ENCODE peak calls at places on chromosome X, in ten cellular contexts. One of them, this sample, is unnamed.
A peak's percentile ranks its signal among the peaks of the same experiment; 100 is the strongest.

GRCh38 chrX:73448379-73448778 is 1.5 kb downstream of the CDX4 start:
- DNase-seq in IMR-90: no peak
- DNase-seq in right lobe of liver: no peak
- DNase-seq in breast epithelium: no peak
- DNase-seq in Peyer's patch: no peak
- DNase-seq in H54: no peak
- DNase-seq in body of pancreas: no peak
- DNase-seq in A549: no peak
- DNase-seq in ovary: no peak
- DNase-seq in stomach: no peak
- DNase-seq in this sample: no peak

GRCh38 chrX:34562006-34562405 is 95.1 kb downstream of the TMEM47 start:
- DNase-seq in Peyer's patch: no peak
- DNase-seq in H54: no peak
- DNase-seq in breast epithelium: no peak
- DNase-seq in right lobe of liver: no peak
- DNase-seq in IMR-90: no peak
- DNase-seq in body of pancreas: no peak
- DNase-seq in ovary: no peak
- DNase-seq in stomach: no peak
- DNase-seq in A549: no peak
- DNase-seq in this sample: no peak

GRCh38 chrX:33415454-33415853 is 204.1 kb upstream of the DMD start:
- DNase-seq in right lobe of liver: no peak
- DNase-seq in body of pancreas: no peak
- DNase-seq in H54: no peak
- DNase-seq in stomach: no peak
- DNase-seq in Peyer's patch: no peak
- DNase-seq in A549: no peak
- DNase-seq in IMR-90: no peak
- DNase-seq in breast epithelium: no peak
- DNase-seq in ovary: no peak
- DNase-seq in this sample: no peak

GRCh38 chrX:78545233-78545632 is 113.9 kb downstream of the RTL3 start:
- DNase-seq in IMR-90: no peak
- DNase-seq in body of pancreas: peak; percentile 15
- DNase-seq in right lobe of liver: no peak
- DNase-seq in Peyer's patch: no peak
- DNase-seq in breast epithelium: no peak
- DNase-seq in H54: no peak
- DNase-seq in A549: no peak
- DNase-seq in stomach: no peak
- DNase-seq in ovary: no peak
- DNase-seq in this sample: no peak

GRCh38 chrX:94178145-94178790 is 504.3 kb downstream of the FAM133A start:
- DNase-seq in body of pancreas: no peak
- DNase-seq in right lobe of liver: no peak
- DNase-seq in H54: no peak
- DNase-seq in stomach: no peak
- DNase-seq in Peyer's patch: no peak
- DNase-seq in ovary: no peak
- DNase-seq in A549: peak; percentile 2
- DNase-seq in breast epithelium: no peak
- DNase-seq in IMR-90: no peak
- DNase-seq in this sample: no peak

GRCh38 chrX:70970482-70970999 is 39.6 kb upstream of the SLC7A3 start:
- DNase-seq in H54: peak; percentile 4
- DNase-seq in A549: peak; percentile 6
- DNase-seq in right lobe of liver: no peak
- DNase-seq in body of pancreas: no peak
- DNase-seq in breast epithelium: no peak
- DNase-seq in ovary: no peak
- DNase-seq in Peyer's patch: no peak
- DNase-seq in IMR-90: peak; percentile 16
- DNase-seq in stomach: no peak
- DNase-seq in this sample: no peak

GRCh38 chrX:108701633-108702032 is 34.7 kb downstream of the IRS4 start:
- DNase-seq in breast epithelium: no peak
- DNase-seq in stomach: no peak
- DNase-seq in IMR-90: no peak
- DNase-seq in ovary: no peak
- DNase-seq in right lobe of liver: no peak
- DNase-seq in H54: no peak
- DNase-seq in A549: no peak
- DNase-seq in body of pancreas: no peak
- DNase-seq in Peyer's patch: no peak
- DNase-seq in this sample: no peak

GRCh38 chrX:56788717-56789122 is 59.7 kb downstream of the NBDY start:
- DNase-seq in ovary: no peak
- DNase-seq in breast epithelium: no peak
- DNase-seq in Peyer's patch: peak; percentile 64
- DNase-seq in body of pancreas: peak; percentile 67
- DNase-seq in H54: no peak
- DNase-seq in A549: no peak
- DNase-seq in IMR-90: peak; percentile 47
- DNase-seq in right lobe of liver: peak; percentile 38
- DNase-seq in stomach: peak; percentile 58
- DNase-seq in this sample: no peak

GRCh38 chrX:154476821-154477220 is 2.3 kb downstream of the LAGE3 start:
- DNase-seq in Peyer's patch: no peak
- DNase-seq in IMR-90: no peak
- DNase-seq in breast epithelium: no peak
- DNase-seq in body of pancreas: no peak
- DNase-seq in ovary: no peak
- DNase-seq in stomach: no peak
- DNase-seq in right lobe of liver: no peak
- DNase-seq in H54: no peak
- DNase-seq in A549: no peak
- DNase-seq in this sample: no peak
- TF ChIP-seq POLR2A in Peyer's patch: no peak
- TF ChIP-seq POLR2A in IMR-90: no peak
- TF ChIP-seq POLR2A in breast epithelium: no peak
- TF ChIP-seq POLR2A in body of pancreas: no peak
- TF ChIP-seq POLR2A in ovary: no peak
- TF ChIP-seq POLR2A in stomach: no peak
- TF ChIP-seq POLR2A in right lobe of liver: no peak
- TF ChIP-seq POLR2A in H54: no peak
- TF ChIP-seq POLR2A in A549: no peak
- TF ChIP-seq POLR2A in this sample: no peak

GRCh38 chrX:130524476-130525194 is 122.8 kb downstream of the RBMX2 start:
- DNase-seq in right lobe of liver: no peak
- DNase-seq in stomach: no peak
- DNase-seq in IMR-90: no peak
- DNase-seq in Peyer's patch: no peak
- DNase-seq in H54: no peak
- DNase-seq in breast epithelium: no peak
- DNase-seq in ovary: no peak
- DNase-seq in A549: no peak
- DNase-seq in body of pancreas: no peak
- DNase-seq in this sample: no peak

GRCh38 chrX:130529531-130529930 is 127.7 kb downstream of the RBMX2 start:
- DNase-seq in body of pancreas: no peak
- DNase-seq in breast epithelium: no peak
- DNase-seq in A549: no peak
- DNase-seq in IMR-90: no peak
- DNase-seq in H54: peak; percentile 3
- DNase-seq in right lobe of liver: no peak
- DNase-seq in Peyer's patch: no peak
- DNase-seq in stomach: no peak
- DNase-seq in ovary: no peak
- DNase-seq in this sample: no peak

GRCh38 chrX:130523460-130524394 is 121.9 kb downstream of the RBMX2 start:
- DNase-seq in body of pancreas: peak; percentile 60
- DNase-seq in breast epithelium: no peak
- DNase-seq in IMR-90: no peak
- DNase-seq in A549: no peak
- DNase-seq in ovary: no peak
- DNase-seq in right lobe of liver: no peak
- DNase-seq in H54: peak; percentile 12
- DNase-seq in Peyer's patch: no peak
- DNase-seq in stomach: peak; percentile 46
- DNase-seq in this sample: peak; percentile 5
- TF ChIP-seq POLR2A in body of pancreas: no peak
- TF ChIP-seq POLR2A in breast epithelium: no peak
- TF ChIP-seq POLR2A in IMR-90: no peak
- TF ChIP-seq POLR2A in A549: no peak
- TF ChIP-seq POLR2A in ovary: no peak
- TF ChIP-seq POLR2A in right lobe of liver: no peak
- TF ChIP-seq POLR2A in H54: no peak
- TF ChIP-seq POLR2A in Peyer's patch: no peak
- TF ChIP-seq POLR2A in stomach: no peak
- TF ChIP-seq POLR2A in this sample: no peak

GRCh38 chrX:43654431-43655150 is 1.5 kb upstream of the MAOA start:
- DNase-seq in ovary: peak; percentile 92
- DNase-seq in right lobe of liver: peak; percentile 96
- DNase-seq in Peyer's patch: peak; percentile 96
- DNase-seq in A549: peak; percentile 92
- DNase-seq in breast epithelium: peak; percentile 92
- DNase-seq in stomach: peak; percentile 94
- DNase-seq in H54: peak; percentile 43
- DNase-seq in body of pancreas: peak; percentile 96
- DNase-seq in IMR-90: peak; percentile 77
- DNase-seq in this sample: peak; percentile 58
- TF ChIP-seq POLR2A in ovary: peak; percentile 81
- TF ChIP-seq POLR2A in right lobe of liver: peak; percentile 92
- TF ChIP-seq POLR2A in Peyer's patch: peak; percentile 88
- TF ChIP-seq POLR2A in A549: peak; percentile 47
- TF ChIP-seq POLR2A in breast epithelium: peak; percentile 71
- TF ChIP-seq POLR2A in stomach: no peak
- TF ChIP-seq POLR2A in H54: peak; percentile 30
- TF ChIP-seq POLR2A in body of pancreas: peak; percentile 68
- TF ChIP-seq POLR2A in IMR-90: no peak
- TF ChIP-seq POLR2A in this sample: no peak

GRCh38 chrX:101550362-101550761 is at the start of gene ARMCX1:
- DNase-seq in ovary: peak; percentile 72
- DNase-seq in stomach: peak; percentile 49
- DNase-seq in A549: peak; percentile 11
- DNase-seq in IMR-90: peak; percentile 74
- DNase-seq in breast epithelium: peak; percentile 34
- DNase-seq in Peyer's patch: peak; percentile 69
- DNase-seq in body of pancreas: peak; percentile 66
- DNase-seq in H54: peak; percentile 44
- DNase-seq in right lobe of liver: no peak
- DNase-seq in this sample: peak; percentile 37
- TF ChIP-seq POLR2A in ovary: peak; percentile 53
- TF ChIP-seq POLR2A in stomach: no peak
- TF ChIP-seq POLR2A in A549: no peak
- TF ChIP-seq POLR2A in IMR-90: peak; percentile 85
- TF ChIP-seq POLR2A in breast epithelium: no peak
- TF ChIP-seq POLR2A in Peyer's patch: no peak
- TF ChIP-seq POLR2A in body of pancreas: peak; percentile 24
- TF ChIP-seq POLR2A in H54: peak; percentile 57
- TF ChIP-seq POLR2A in right lobe of liver: peak; percentile 42
- TF ChIP-seq POLR2A in this sample: no peak

GRCh38 chrX:135973548-135974278 is at the start of gene MMGT1:
- DNase-seq in right lobe of liver: peak; percentile 89
- DNase-seq in H54: peak; percentile 59
- DNase-seq in body of pancreas: peak; percentile 83
- DNase-seq in breast epithelium: peak; percentile 64
- DNase-seq in ovary: peak; percentile 86
- DNase-seq in IMR-90: peak; percentile 77
- DNase-seq in stomach: peak; percentile 80
- DNase-seq in A549: peak; percentile 84
- DNase-seq in Peyer's patch: peak; percentile 92
- DNase-seq in this sample: peak; percentile 62
- TF ChIP-seq POLR2A in right lobe of liver: peak; percentile 24
- TF ChIP-seq POLR2A in H54: peak; percentile 60
- TF ChIP-seq POLR2A in body of pancreas: peak; percentile 29
- TF ChIP-seq POLR2A in breast epithelium: peak; percentile 40
- TF ChIP-seq POLR2A in ovary: peak; percentile 56
- TF ChIP-seq POLR2A in IMR-90: peak; percentile 56
- TF ChIP-seq POLR2A in stomach: no peak
- TF ChIP-seq POLR2A in A549: peak; percentile 43
- TF ChIP-seq POLR2A in Peyer's patch: peak; percentile 49
- TF ChIP-seq POLR2A in this sample: no peak

GRCh38 chrX:155026727-155027508 is at the start of gene FUNDC2:
- DNase-seq in H54: peak; percentile 61
- DNase-seq in ovary: peak; percentile 92
- DNase-seq in body of pancreas: peak; percentile 95
- DNase-seq in Peyer's patch: peak; percentile 97
- DNase-seq in breast epithelium: peak; percentile 91
- DNase-seq in IMR-90: peak; percentile 90
- DNase-seq in stomach: peak; percentile 93
- DNase-seq in right lobe of liver: peak; percentile 96
- DNase-seq in A549: peak; percentile 98
- DNase-seq in this sample: peak; percentile 56
- TF ChIP-seq POLR2A in H54: peak; percentile 51
- TF ChIP-seq POLR2A in ovary: peak; percentile 73
- TF ChIP-seq POLR2A in body of pancreas: peak; percentile 91
- TF ChIP-seq POLR2A in Peyer's patch: peak; percentile 47
- TF ChIP-seq POLR2A in breast epithelium: no peak
- TF ChIP-seq POLR2A in IMR-90: peak; percentile 76
- TF ChIP-seq POLR2A in stomach: no peak
- TF ChIP-seq POLR2A in right lobe of liver: peak; percentile 82
- TF ChIP-seq POLR2A in A549: peak; percentile 43
- TF ChIP-seq POLR2A in this sample: peak; percentile 70

This sample was measured in GM12891.